ENCODE peak calls at places on chromosomes 3 and 15, in five cellular contexts. One of them, this sample, is unnamed.

GRCh38 chr3:145696011-145696410 is 465.0 kb downstream of the PLOD2 start:
- DNase-seq in hippocampal formation: no peak
- DNase-seq in NCI-H2171: no peak
- DNase-seq in stimulated activated effector memory CD8-positive, alpha-beta T cell treated with anti-CD3 and anti-CD28 coated beads, Interleukin-12 subunit alpha, Interleukin-12 subunit beta, amount 100 ng/mL, for 72 hours: no peak
- DNase-seq in right lobe of liver: no peak
- DNase-seq in this sample: no peak

GRCh38 chr15:38220874-38221273 is 31.8 kb upstream of the SPRED1 start:
- DNase-seq in stimulated activated effector memory CD8-positive, alpha-beta T cell treated with anti-CD3 and anti-CD28 coated beads, Interleukin-12 subunit alpha, Interleukin-12 subunit beta, amount 100 ng/mL, for 72 hours: no peak
- DNase-seq in right lobe of liver: no peak
- DNase-seq in NCI-H2171: no peak
- DNase-seq in hippocampal formation: peak
- DNase-seq in this sample: no peak

GRCh38 chr15:88029696-88030095 is 226.8 kb downstream of the NTRK3 start:
- DNase-seq in right lobe of liver: no peak
- DNase-seq in hippocampal formation: no peak
- DNase-seq in NCI-H2171: no peak
- DNase-seq in stimulated activated effector memory CD8-positive, alpha-beta T cell treated with anti-CD3 and anti-CD28 coated beads, Interleukin-12 subunit alpha, Interleukin-12 subunit beta, amount 100 ng/mL, for 72 hours: no peak
- DNase-seq in this sample: no peak

GRCh38 chr15:40338921-40339620 is 1.7 kb downstream of the CCDC9B start:
- DNase-seq in right lobe of liver: no peak
- DNase-seq in stimulated activated effector memory CD8-positive, alpha-beta T cell treated with anti-CD3 and anti-CD28 coated beads, Interleukin-12 subunit alpha, Interleukin-12 subunit beta, amount 100 ng/mL, for 72 hours: no peak
- DNase-seq in hippocampal formation: peak
- DNase-seq in NCI-H2171: no peak
- DNase-seq in this sample: no peak

GRCh38 chr15:63172376-63173115 is 15.3 kb upstream of the RPS27L start:
- DNase-seq in NCI-H2171: peak
- DNase-seq in right lobe of liver: no peak
- DNase-seq in hippocampal formation: peak
- DNase-seq in stimulated activated effector memory CD8-positive, alpha-beta T cell treated with anti-CD3 and anti-CD28 coated beads, Interleukin-12 subunit alpha, Interleukin-12 subunit beta, amount 100 ng/mL, for 72 hours: no peak
- DNase-seq in this sample: no peak

GRCh38 chr3:183502237-183502636 is 53.3 kb downstream of the KLHL6 start:
- DNase-seq in NCI-H2171: no peak
- DNase-seq in hippocampal formation: no peak
- DNase-seq in stimulated activated effector memory CD8-positive, alpha-beta T cell treated with anti-CD3 and anti-CD28 coated beads, Interleukin-12 subunit alpha, Interleukin-12 subunit beta, amount 100 ng/mL, for 72 hours: no peak
- DNase-seq in right lobe of liver: no peak
- DNase-seq in this sample: no peak

GRCh38 chr3:9965200-9965875 is 13.1 kb upstream of the PRRT3 start:
- DNase-seq in stimulated activated effector memory CD8-positive, alpha-beta T cell treated with anti-CD3 and anti-CD28 coated beads, Interleukin-12 subunit alpha, Interleukin-12 subunit beta, amount 100 ng/mL, for 72 hours: no peak
- DNase-seq in NCI-H2171: no peak
- DNase-seq in hippocampal formation: no peak
- DNase-seq in right lobe of liver: no peak
- DNase-seq in this sample: no peak

GRCh38 chr15:46080018-46080417 is 445.2 kb downstream of the SQOR start:
- DNase-seq in right lobe of liver: no peak
- DNase-seq in hippocampal formation: peak
- DNase-seq in NCI-H2171: no peak
- DNase-seq in stimulated activated effector memory CD8-positive, alpha-beta T cell treated with anti-CD3 and anti-CD28 coated beads, Interleukin-12 subunit alpha, Interleukin-12 subunit beta, amount 100 ng/mL, for 72 hours: no peak
- DNase-seq in this sample: no peak

GRCh38 chr15:70618929-70619328 is 144.4 kb downstream of the UACA start:
- DNase-seq in stimulated activated effector memory CD8-positive, alpha-beta T cell treated with anti-CD3 and anti-CD28 coated beads, Interleukin-12 subunit alpha, Interleukin-12 subunit beta, amount 100 ng/mL, for 72 hours: no peak
- DNase-seq in NCI-H2171: no peak
- DNase-seq in hippocampal formation: no peak
- DNase-seq in right lobe of liver: no peak
- DNase-seq in this sample: no peak

GRCh38 chr15:57218826-57219576 is 157.3 kb upstream of the CGNL1 start:
- DNase-seq in NCI-H2171: peak
- DNase-seq in hippocampal formation: peak
- DNase-seq in stimulated activated effector memory CD8-positive, alpha-beta T cell treated with anti-CD3 and anti-CD28 coated beads, Interleukin-12 subunit alpha, Interleukin-12 subunit beta, amount 100 ng/mL, for 72 hours: no peak
- DNase-seq in right lobe of liver: no peak
- DNase-seq in this sample: no peak

GRCh38 chr15:89794627-89795241 is 18.6 kb downstream of the MESP2 start:
- DNase-seq in hippocampal formation: no peak
- DNase-seq in right lobe of liver: no peak
- DNase-seq in NCI-H2171: no peak
- DNase-seq in stimulated activated effector memory CD8-positive, alpha-beta T cell treated with anti-CD3 and anti-CD28 coated beads, Interleukin-12 subunit alpha, Interleukin-12 subunit beta, amount 100 ng/mL, for 72 hours: no peak
- DNase-seq in this sample: no peak

GRCh38 chr3:120907659-120908029 is 361 bp upstream of the STXBP5L start:
- DNase-seq in NCI-H2171: peak
- DNase-seq in hippocampal formation: peak
- DNase-seq in right lobe of liver: no peak
- DNase-seq in stimulated activated effector memory CD8-positive, alpha-beta T cell treated with anti-CD3 and anti-CD28 coated beads, Interleukin-12 subunit alpha, Interleukin-12 subunit beta, amount 100 ng/mL, for 72 hours: no peak
- DNase-seq in this sample: no peak

GRCh38 chr3:71443332-71443731 is 140.2 kb downstream of the FOXP1 start:
- DNase-seq in stimulated activated effector memory CD8-positive, alpha-beta T cell treated with anti-CD3 and anti-CD28 coated beads, Interleukin-12 subunit alpha, Interleukin-12 subunit beta, amount 100 ng/mL, for 72 hours: no peak
- DNase-seq in right lobe of liver: no peak
- DNase-seq in NCI-H2171: no peak
- DNase-seq in hippocampal formation: no peak
- DNase-seq in this sample: no peak

GRCh38 chr15:51969728-51970127 is 1.9 kb downstream of the LEO1 start:
- DNase-seq in stimulated activated effector memory CD8-positive, alpha-beta T cell treated with anti-CD3 and anti-CD28 coated beads, Interleukin-12 subunit alpha, Interleukin-12 subunit beta, amount 100 ng/mL, for 72 hours: no peak
- DNase-seq in hippocampal formation: no peak
- DNase-seq in right lobe of liver: no peak
- DNase-seq in NCI-H2171: peak
- DNase-seq in this sample: no peak

GRCh38 chr3:157445897-157446296 is 9.2 kb downstream of the PTX3 start:
- DNase-seq in hippocampal formation: no peak
- DNase-seq in stimulated activated effector memory CD8-positive, alpha-beta T cell treated with anti-CD3 and anti-CD28 coated beads, Interleukin-12 subunit alpha, Interleukin-12 subunit beta, amount 100 ng/mL, for 72 hours: no peak
- DNase-seq in right lobe of liver: no peak
- DNase-seq in NCI-H2171: no peak
- DNase-seq in this sample: no peak

GRCh38 chr3:45976191-45977091 is 19.2 kb downstream of the FYCO1 start:
- DNase-seq in NCI-H2171: no peak
- DNase-seq in hippocampal formation: no peak
- DNase-seq in stimulated activated effector memory CD8-positive, alpha-beta T cell treated with anti-CD3 and anti-CD28 coated beads, Interleukin-12 subunit alpha, Interleukin-12 subunit beta, amount 100 ng/mL, for 72 hours: no peak
- DNase-seq in right lobe of liver: no peak
- DNase-seq in this sample: no peak

GRCh38 chr15:80058851-80059785 is at the start of gene ZFAND6:
- DNase-seq in NCI-H2171: peak
- DNase-seq in hippocampal formation: peak
- DNase-seq in right lobe of liver: peak
- DNase-seq in stimulated activated effector memory CD8-positive, alpha-beta T cell treated with anti-CD3 and anti-CD28 coated beads, Interleukin-12 subunit alpha, Interleukin-12 subunit beta, amount 100 ng/mL, for 72 hours: peak
- DNase-seq in this sample: peak

GRCh38 chr3:9713142-9713541 is 9.5 kb downstream of the CPNE9 start:
- DNase-seq in NCI-H2171: no peak
- DNase-seq in stimulated activated effector memory CD8-positive, alpha-beta T cell treated with anti-CD3 and anti-CD28 coated beads, Interleukin-12 subunit alpha, Interleukin-12 subunit beta, amount 100 ng/mL, for 72 hours: no peak
- DNase-seq in hippocampal formation: no peak
- DNase-seq in right lobe of liver: no peak
- DNase-seq in this sample: no peak

GRCh38 chr3:151135548-151136337 is 50.3 kb downstream of the MED12L start:
- DNase-seq in right lobe of liver: no peak
- DNase-seq in stimulated activated effector memory CD8-positive, alpha-beta T cell treated with anti-CD3 and anti-CD28 coated beads, Interleukin-12 subunit alpha, Interleukin-12 subunit beta, amount 100 ng/mL, for 72 hours: peak
- DNase-seq in hippocampal formation: no peak
- DNase-seq in NCI-H2171: no peak
- DNase-seq in this sample: peak

GRCh38 chr3:193872265-193872753 is 263.6 kb upstream of the HES1 start:
- DNase-seq in right lobe of liver: no peak
- DNase-seq in stimulated activated effector memory CD8-positive, alpha-beta T cell treated with anti-CD3 and anti-CD28 coated beads, Interleukin-12 subunit alpha, Interleukin-12 subunit beta, amount 100 ng/mL, for 72 hours: no peak
- DNase-seq in NCI-H2171: no peak
- DNase-seq in hippocampal formation: no peak
- DNase-seq in this sample: peak

GRCh38 chr3:198028718-198029117 is 68.7 kb downstream of the LMLN start:
- DNase-seq in stimulated activated effector memory CD8-positive, alpha-beta T cell treated with anti-CD3 and anti-CD28 coated beads, Interleukin-12 subunit alpha, Interleukin-12 subunit beta, amount 100 ng/mL, for 72 hours: no peak
- DNase-seq in right lobe of liver: no peak
- DNase-seq in NCI-H2171: no peak
- DNase-seq in hippocampal formation: no peak
- DNase-seq in this sample: no peak

GRCh38 chr3:53131136-53131495 is 881 bp upstream of the RFT1 start:
- DNase-seq in stimulated activated effector memory CD8-positive, alpha-beta T cell treated with anti-CD3 and anti-CD28 coated beads, Interleukin-12 subunit alpha, Interleukin-12 subunit beta, amount 100 ng/mL, for 72 hours: no peak
- DNase-seq in NCI-H2171: no peak
- DNase-seq in right lobe of liver: no peak
- DNase-seq in hippocampal formation: no peak
- DNase-seq in this sample: no peak

This sample was measured in left lobe of liver.